ENCODE peak calls at places on chromosome 18, in six cellular contexts. One of them, this sample, is unnamed.

GRCh38 chr18:36375118-36375517 is 77.6 kb downstream of the FHOD3 start:
- DNase-seq in neural progenitor cell: no peak
- DNase-seq in HCT116: no peak
- DNase-seq in colonic mucosa: no peak
- DNase-seq in HFF-Myc: no peak
- DNase-seq in H7: no peak
- DNase-seq in this sample: no peak

GRCh38 chr18:79302120-79302519 is 93.6 kb upstream of the NFATC1 start:
- DNase-seq in neural progenitor cell: no peak
- DNase-seq in HCT116: no peak
- DNase-seq in colonic mucosa: peak
- DNase-seq in HFF-Myc: no peak
- DNase-seq in H7: no peak
- DNase-seq in this sample: no peak

GRCh38 chr18:46622999-46623398 is 34.0 kb downstream of the LOXHD1 start:
- DNase-seq in neural progenitor cell: no peak
- DNase-seq in HCT116: no peak
- DNase-seq in colonic mucosa: no peak
- DNase-seq in HFF-Myc: no peak
- DNase-seq in H7: no peak
- DNase-seq in this sample: no peak

GRCh38 chr18:43886341-43886740 is 609.1 kb upstream of the SYT4 start:
- DNase-seq in neural progenitor cell: no peak
- DNase-seq in HCT116: no peak
- DNase-seq in colonic mucosa: no peak
- DNase-seq in HFF-Myc: no peak
- DNase-seq in H7: no peak
- DNase-seq in this sample: no peak

GRCh38 chr18:58831610-58832009 is 33.1 kb upstream of the ZNF532 start:
- DNase-seq in neural progenitor cell: no peak
- DNase-seq in HCT116: no peak
- DNase-seq in colonic mucosa: no peak
- DNase-seq in HFF-Myc: no peak
- DNase-seq in H7: no peak
- DNase-seq in this sample: peak

GRCh38 chr18:75183524-75183923 is 25.4 kb downstream of the PTGR3 start:
- DNase-seq in neural progenitor cell: no peak
- DNase-seq in HCT116: peak
- DNase-seq in colonic mucosa: no peak
- DNase-seq in HFF-Myc: no peak
- DNase-seq in H7: no peak
- DNase-seq in this sample: no peak

GRCh38 chr18:29874519-29875098 is 1167.9 kb downstream of the DSC3 start:
- DNase-seq in neural progenitor cell: peak
- DNase-seq in HCT116: peak
- DNase-seq in colonic mucosa: no peak
- DNase-seq in HFF-Myc: peak
- DNase-seq in H7: peak
- DNase-seq in this sample: no peak

GRCh38 chr18:49460958-49461601 is 635 bp upstream of the DYM start:
- DNase-seq in neural progenitor cell: no peak
- DNase-seq in HCT116: no peak
- DNase-seq in colonic mucosa: no peak
- DNase-seq in HFF-Myc: no peak
- DNase-seq in H7: no peak
- DNase-seq in this sample: peak

GRCh38 chr18:48455555-48456478 is 46.6 kb upstream of the ZBTB7C start:
- DNase-seq in neural progenitor cell: no peak
- DNase-seq in HCT116: peak
- DNase-seq in colonic mucosa: peak
- DNase-seq in HFF-Myc: no peak
- DNase-seq in H7: no peak
- DNase-seq in this sample: peak

GRCh38 chr18:30044496-30044895 is 998.0 kb downstream of the DSC3 start:
- DNase-seq in neural progenitor cell: no peak
- DNase-seq in HCT116: no peak
- DNase-seq in colonic mucosa: no peak
- DNase-seq in HFF-Myc: no peak
- DNase-seq in H7: no peak
- DNase-seq in this sample: no peak

GRCh38 chr18:7856733-7857132 is 289.6 kb downstream of the PTPRM start:
- DNase-seq in neural progenitor cell: no peak
- DNase-seq in HCT116: peak
- DNase-seq in colonic mucosa: no peak
- DNase-seq in HFF-Myc: no peak
- DNase-seq in H7: no peak
- DNase-seq in this sample: no peak

GRCh38 chr18:12231040-12231882 is 22.9 kb upstream of the CIDEA start:
- DNase-seq in neural progenitor cell: no peak
- DNase-seq in HCT116: no peak
- DNase-seq in colonic mucosa: no peak
- DNase-seq in HFF-Myc: no peak
- DNase-seq in H7: no peak
- DNase-seq in this sample: no peak

GRCh38 chr18:49921278-49922037 is 108.1 kb upstream of the ACAA2 start:
- DNase-seq in neural progenitor cell: no peak
- DNase-seq in HCT116: no peak
- DNase-seq in colonic mucosa: no peak
- DNase-seq in HFF-Myc: no peak
- DNase-seq in H7: no peak
- DNase-seq in this sample: no peak

GRCh38 chr18:45384137-45384998 is 230.9 kb upstream of the SLC14A2 start:
- DNase-seq in neural progenitor cell: peak
- DNase-seq in HCT116: peak
- DNase-seq in colonic mucosa: peak
- DNase-seq in HFF-Myc: peak
- DNase-seq in H7: peak
- DNase-seq in this sample: no peak

GRCh38 chr18:22558945-22559385 is 141.2 kb upstream of the CTAGE1 start:
- DNase-seq in neural progenitor cell: peak
- DNase-seq in HCT116: no peak
- DNase-seq in colonic mucosa: peak
- DNase-seq in HFF-Myc: no peak
- DNase-seq in H7: peak
- DNase-seq in this sample: no peak

GRCh38 chr18:40957533-40958070 is 997.4 kb upstream of the PIK3C3 start:
- DNase-seq in neural progenitor cell: peak
- DNase-seq in HCT116: no peak
- DNase-seq in colonic mucosa: no peak
- DNase-seq in HFF-Myc: no peak
- DNase-seq in H7: peak
- DNase-seq in this sample: no peak

GRCh38 chr18:33123852-33124251 is 316.7 kb downstream of the CCDC178 start:
- DNase-seq in neural progenitor cell: no peak
- DNase-seq in HCT116: no peak
- DNase-seq in colonic mucosa: no peak
- DNase-seq in HFF-Myc: no peak
- DNase-seq in H7: no peak
- DNase-seq in this sample: no peak

GRCh38 chr18:37019157-37019571 is 190.2 kb downstream of the KIAA1328 start:
- DNase-seq in neural progenitor cell: peak
- DNase-seq in HCT116: no peak
- DNase-seq in colonic mucosa: no peak
- DNase-seq in HFF-Myc: peak
- DNase-seq in H7: no peak
- DNase-seq in this sample: no peak

DNA sequence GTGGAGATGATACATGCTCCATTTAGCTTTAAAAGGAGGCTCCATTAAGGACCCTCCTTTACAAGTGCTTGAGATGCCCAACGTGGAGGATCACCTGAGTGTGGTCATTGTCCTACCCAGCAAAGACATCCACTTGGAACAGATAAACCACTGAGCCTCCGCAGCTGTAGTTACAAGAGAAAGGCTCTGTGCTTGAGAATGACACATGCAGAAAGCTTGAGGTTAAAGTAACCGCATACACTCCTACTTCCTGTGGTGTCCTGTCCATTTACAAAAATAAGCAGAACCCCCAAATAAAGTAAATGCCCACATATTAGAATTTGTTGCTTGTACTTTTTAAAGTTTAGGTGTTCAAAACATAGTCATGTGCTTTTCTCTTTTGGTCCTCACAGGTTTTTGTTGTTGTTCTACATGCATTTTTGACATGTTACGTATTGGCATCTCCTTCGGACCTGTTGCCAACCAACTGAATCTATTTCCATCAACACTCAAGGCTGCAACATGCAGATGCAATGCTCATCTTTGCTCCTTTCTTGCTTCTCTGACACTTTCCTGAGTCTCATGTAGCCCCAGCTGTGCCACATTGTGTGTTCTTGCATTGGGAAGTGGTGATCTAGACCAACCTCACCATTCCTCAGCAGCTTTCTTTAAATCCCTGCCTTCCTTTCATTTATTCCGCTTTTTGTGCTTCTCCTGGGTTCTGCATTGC is 56.0 kb downstream of the SERPINB7 start:
- DNase-seq in neural progenitor cell: no peak
- DNase-seq in HCT116: no peak
- DNase-seq in colonic mucosa: no peak
- DNase-seq in HFF-Myc: no peak
- DNase-seq in H7: no peak
- DNase-seq in this sample: no peak
- H3K4me3 ChIP-seq in neural progenitor cell: no peak
- H3K4me3 ChIP-seq in HCT116: no peak
- H3K4me3 ChIP-seq in colonic mucosa: no peak
- H3K4me3 ChIP-seq in HFF-Myc: no peak
- H3K4me3 ChIP-seq in H7: no peak
- H3K4me3 ChIP-seq in this sample: no peak

GRCh38 chr18:42306208-42306980 is 351.4 kb downstream of the PIK3C3 start:
- DNase-seq in neural progenitor cell: no peak
- DNase-seq in HCT116: no peak
- DNase-seq in colonic mucosa: no peak
- DNase-seq in HFF-Myc: no peak
- DNase-seq in H7: no peak
- DNase-seq in this sample: no peak
- H3K4me3 ChIP-seq in neural progenitor cell: no peak
- H3K4me3 ChIP-seq in HCT116: no peak
- H3K4me3 ChIP-seq in colonic mucosa: no peak
- H3K4me3 ChIP-seq in HFF-Myc: no peak
- H3K4me3 ChIP-seq in H7: no peak
- H3K4me3 ChIP-seq in this sample: no peak

DNA sequence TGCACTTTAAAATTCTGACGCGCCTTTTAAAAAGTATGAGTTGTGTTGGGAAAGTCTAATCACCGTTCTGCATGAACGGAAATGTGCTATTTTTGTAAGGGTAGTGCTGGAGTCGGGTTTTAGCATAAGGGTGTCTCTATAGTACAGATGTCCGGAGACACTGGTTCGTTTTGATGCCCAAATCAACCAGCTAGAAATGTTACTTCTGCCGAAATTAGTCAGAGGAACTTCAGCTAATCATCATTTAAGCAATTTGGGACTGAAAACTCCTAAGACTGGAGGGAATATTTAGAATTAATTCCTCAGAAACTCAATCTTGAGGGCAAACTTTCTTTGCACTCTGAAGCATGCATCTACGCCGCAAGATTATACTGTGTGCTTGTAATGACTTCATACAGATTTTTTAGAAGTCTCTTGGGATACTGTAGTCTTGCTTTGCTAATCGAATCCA is 270.7 kb upstream of the TCF4 start:
- DNase-seq in neural progenitor cell: no peak
- DNase-seq in HCT116: no peak
- DNase-seq in colonic mucosa: no peak
- DNase-seq in HFF-Myc: no peak
- DNase-seq in H7: no peak
- DNase-seq in this sample: no peak
- H3K4me3 ChIP-seq in neural progenitor cell: no peak
- H3K4me3 ChIP-seq in HCT116: no peak
- H3K4me3 ChIP-seq in colonic mucosa: no peak
- H3K4me3 ChIP-seq in HFF-Myc: peak
- H3K4me3 ChIP-seq in H7: no peak
- H3K4me3 ChIP-seq in this sample: peak

GRCh38 chr18:6751207-6751606 is 21.7 kb downstream of the ARHGAP28 start:
- DNase-seq in neural progenitor cell: no peak
- DNase-seq in HCT116: no peak
- DNase-seq in colonic mucosa: no peak
- DNase-seq in HFF-Myc: no peak
- DNase-seq in H7: no peak
- DNase-seq in this sample: no peak

GRCh38 chr18:6750411-6750810 is 20.9 kb downstream of the ARHGAP28 start:
- DNase-seq in neural progenitor cell: no peak
- DNase-seq in HCT116: no peak
- DNase-seq in colonic mucosa: no peak
- DNase-seq in HFF-Myc: no peak
- DNase-seq in H7: no peak
- DNase-seq in this sample: no peak

GRCh38 chr18:6748241-6748640 is 18.7 kb downstream of the ARHGAP28 start:
- DNase-seq in neural progenitor cell: no peak
- DNase-seq in HCT116: no peak
- DNase-seq in colonic mucosa: no peak
- DNase-seq in HFF-Myc: no peak
- DNase-seq in H7: no peak
- DNase-seq in this sample: no peak

GRCh38 chr18:6755107-6755506 is 25.6 kb downstream of the ARHGAP28 start:
- DNase-seq in neural progenitor cell: no peak
- DNase-seq in HCT116: no peak
- DNase-seq in colonic mucosa: no peak
- DNase-seq in HFF-Myc: peak
- DNase-seq in H7: no peak
- DNase-seq in this sample: no peak

DNA sequence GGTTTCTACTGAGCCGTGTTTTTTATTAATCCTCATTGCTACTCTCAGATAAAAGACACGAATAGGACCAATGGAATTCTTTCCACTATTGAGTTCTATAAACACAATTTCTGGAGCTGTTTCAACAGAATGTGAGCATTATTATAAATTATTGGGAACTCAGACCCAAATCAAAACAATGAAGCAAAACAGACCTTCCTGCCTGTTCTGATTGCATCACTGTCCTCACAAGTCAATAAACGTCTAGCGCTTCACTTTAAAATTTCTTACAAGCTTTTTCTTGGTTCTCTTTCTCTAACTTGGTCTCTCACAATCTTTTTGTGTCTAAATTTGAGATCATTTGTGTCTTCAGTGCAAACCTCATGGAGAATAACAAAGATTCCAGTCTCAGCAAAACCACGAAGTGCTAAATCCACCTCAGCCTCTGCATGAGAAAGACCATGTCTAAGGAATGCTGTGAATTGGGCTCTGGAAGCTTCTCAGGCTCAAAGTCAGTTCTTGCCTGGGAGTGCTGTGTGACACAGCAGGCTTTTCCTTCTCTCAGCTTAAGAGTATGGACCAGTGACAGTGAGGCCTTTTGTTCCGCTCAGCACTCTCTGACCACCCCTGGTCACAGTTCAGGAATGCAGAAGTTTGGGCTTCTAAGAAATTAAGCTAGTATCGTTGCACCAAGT is 22.8 kb downstream of the ARHGAP28 start:
- DNase-seq in neural progenitor cell: peak
- DNase-seq in HCT116: no peak
- DNase-seq in colonic mucosa: no peak
- DNase-seq in HFF-Myc: no peak
- DNase-seq in H7: peak
- DNase-seq in this sample: peak
- H3K4me3 ChIP-seq in neural progenitor cell: peak
- H3K4me3 ChIP-seq in HCT116: no peak
- H3K4me3 ChIP-seq in colonic mucosa: no peak
- H3K4me3 ChIP-seq in HFF-Myc: no peak
- H3K4me3 ChIP-seq in H7: no peak
- H3K4me3 ChIP-seq in this sample: no peak